ENCODE peak calls at places on chromosome 2, in six cellular contexts. One of them, this sample, is unnamed.

GRCh38 chr2:18546586-18546985 is 13.9 kb downstream of the RDH14 start:
- DNase-seq in AG10803: no peak
- DNase-seq in mucosa of descending colon: no peak
- DNase-seq in A549: no peak
- DNase-seq in uterus: no peak
- DNase-seq in AG09309: no peak
- DNase-seq in this sample: no peak

GRCh38 chr2:136136921-136137320 is 19.0 kb upstream of the CXCR4 start:
- DNase-seq in AG10803: no peak
- DNase-seq in mucosa of descending colon: no peak
- DNase-seq in A549: no peak
- DNase-seq in uterus: no peak
- DNase-seq in AG09309: no peak
- DNase-seq in this sample: no peak

GRCh38 chr2:72738096-72738495 is 87.7 kb downstream of the EXOC6B start:
- DNase-seq in AG10803: no peak
- DNase-seq in mucosa of descending colon: no peak
- DNase-seq in A549: no peak
- DNase-seq in uterus: no peak
- DNase-seq in AG09309: no peak
- DNase-seq in this sample: no peak

GRCh38 chr2:131475831-131476230 is at the start of gene TUBA3D:
- DNase-seq in AG10803: no peak
- DNase-seq in mucosa of descending colon: no peak
- DNase-seq in A549: no peak
- DNase-seq in uterus: no peak
- DNase-seq in AG09309: no peak
- DNase-seq in this sample: no peak

GRCh38 chr2:23616630-23617029 is 231.7 kb downstream of the KLHL29 start:
- DNase-seq in AG10803: no peak
- DNase-seq in mucosa of descending colon: no peak
- DNase-seq in A549: no peak
- DNase-seq in uterus: no peak
- DNase-seq in AG09309: no peak
- DNase-seq in this sample: no peak

GRCh38 chr2:33366473-33366872 is 110.0 kb upstream of the RASGRP3 start:
- DNase-seq in AG10803: peak; percentile 83
- DNase-seq in mucosa of descending colon: no peak
- DNase-seq in A549: no peak
- DNase-seq in uterus: no peak
- DNase-seq in AG09309: peak; percentile 83
- DNase-seq in this sample: no peak

GRCh38 chr2:144598906-144599305 is 79.0 kb upstream of the ZEB2 start:
- DNase-seq in AG10803: no peak
- DNase-seq in mucosa of descending colon: no peak
- DNase-seq in A549: no peak
- DNase-seq in uterus: no peak
- DNase-seq in AG09309: no peak
- DNase-seq in this sample: no peak

GRCh38 chr2:98790221-98790620 is 59.3 kb upstream of the MGAT4A start:
- DNase-seq in AG10803: no peak
- DNase-seq in mucosa of descending colon: no peak
- DNase-seq in A549: no peak
- DNase-seq in uterus: no peak
- DNase-seq in AG09309: no peak
- DNase-seq in this sample: no peak

GRCh38 chr2:203789613-203790012 is 78.0 kb upstream of the CTLA4 start:
- DNase-seq in AG10803: no peak
- DNase-seq in mucosa of descending colon: no peak
- DNase-seq in A549: no peak
- DNase-seq in uterus: no peak
- DNase-seq in AG09309: no peak
- DNase-seq in this sample: no peak

GRCh38 chr2:11559066-11559785 is 25.4 kb downstream of the GREB1 start:
- DNase-seq in AG10803: no peak
- DNase-seq in mucosa of descending colon: no peak
- DNase-seq in A549: no peak
- DNase-seq in uterus: peak; percentile 7
- DNase-seq in AG09309: no peak
- DNase-seq in this sample: no peak

GRCh38 chr2:235579128-235579527 is 85.3 kb downstream of the AGAP1 start:
- DNase-seq in AG10803: no peak
- DNase-seq in mucosa of descending colon: no peak
- DNase-seq in A549: no peak
- DNase-seq in uterus: no peak
- DNase-seq in AG09309: no peak
- DNase-seq in this sample: no peak

GRCh38 chr2:7795358-7796199 is 878.4 kb downstream of the RNF144A start:
- DNase-seq in AG10803: peak; percentile 45
- DNase-seq in mucosa of descending colon: no peak
- DNase-seq in A549: no peak
- DNase-seq in uterus: no peak
- DNase-seq in AG09309: no peak
- DNase-seq in this sample: no peak

GRCh38 chr2:212364106-212364505 is 174.5 kb downstream of the ERBB4 start:
- DNase-seq in AG10803: peak; percentile 70
- DNase-seq in mucosa of descending colon: no peak
- DNase-seq in A549: no peak
- DNase-seq in uterus: no peak
- DNase-seq in AG09309: peak; percentile 18
- DNase-seq in this sample: no peak

GRCh38 chr2:236261452-236261851 is 2.8 kb downstream of the ASB18 start:
- DNase-seq in AG10803: no peak
- DNase-seq in mucosa of descending colon: no peak
- DNase-seq in A549: no peak
- DNase-seq in uterus: no peak
- DNase-seq in AG09309: no peak
- DNase-seq in this sample: no peak

GRCh38 chr2:100676346-100676745 is 113.6 kb downstream of the PDCL3 start:
- DNase-seq in AG10803: no peak
- DNase-seq in mucosa of descending colon: no peak
- DNase-seq in A549: no peak
- DNase-seq in uterus: no peak
- DNase-seq in AG09309: no peak
- DNase-seq in this sample: no peak

GRCh38 chr2:188675391-188676011 is 298.7 kb upstream of the COL3A1 start:
- DNase-seq in AG10803: peak; percentile 46
- DNase-seq in mucosa of descending colon: no peak
- DNase-seq in A549: no peak
- DNase-seq in uterus: no peak
- DNase-seq in AG09309: no peak
- DNase-seq in this sample: no peak

GRCh38 chr2:176501652-176502051 is 232.4 kb downstream of the MTX2 start:
- DNase-seq in AG10803: no peak
- DNase-seq in mucosa of descending colon: no peak
- DNase-seq in A549: no peak
- DNase-seq in uterus: no peak
- DNase-seq in AG09309: no peak
- DNase-seq in this sample: no peak

GRCh38 chr2:218260742-218261423 is at the start of gene GPBAR1:
- DNase-seq in AG10803: no peak
- DNase-seq in mucosa of descending colon: peak; percentile 60
- DNase-seq in A549: no peak
- DNase-seq in uterus: no peak
- DNase-seq in AG09309: no peak
- DNase-seq in this sample: no peak

GRCh38 chr2:121239969-121240368 is 45.0 kb downstream of the TFCP2L1 start:
- DNase-seq in AG10803: no peak
- DNase-seq in mucosa of descending colon: no peak
- DNase-seq in A549: no peak
- DNase-seq in uterus: no peak
- DNase-seq in AG09309: no peak
- DNase-seq in this sample: no peak

GRCh38 chr2:8611246-8611645 is 70.6 kb upstream of the ID2 start:
- DNase-seq in AG10803: no peak
- DNase-seq in mucosa of descending colon: no peak
- DNase-seq in A549: no peak
- DNase-seq in uterus: no peak
- DNase-seq in AG09309: no peak
- DNase-seq in this sample: no peak

GRCh38 chr2:182077451-182078142 is 91.9 kb downstream of the PPP1R1C start:
- DNase-seq in AG10803: peak; percentile 77
- DNase-seq in mucosa of descending colon: peak; percentile 40
- DNase-seq in A549: peak; percentile 80
- DNase-seq in uterus: peak; percentile 30
- DNase-seq in AG09309: peak; percentile 83
- DNase-seq in this sample: peak; percentile 43

GRCh38 chr2:207474871-207475485 is 54.8 kb upstream of the CREB1 start:
- DNase-seq in AG10803: peak; percentile 72
- DNase-seq in mucosa of descending colon: no peak
- DNase-seq in A549: peak; percentile 60
- DNase-seq in uterus: peak; percentile 38
- DNase-seq in AG09309: no peak
- DNase-seq in this sample: no peak

GRCh38 chr2:42249284-42249683 is 80.1 kb downstream of the EML4 start:
- DNase-seq in AG10803: no peak
- DNase-seq in mucosa of descending colon: no peak
- DNase-seq in A549: no peak
- DNase-seq in uterus: no peak
- DNase-seq in AG09309: no peak
- DNase-seq in this sample: no peak

DNA sequence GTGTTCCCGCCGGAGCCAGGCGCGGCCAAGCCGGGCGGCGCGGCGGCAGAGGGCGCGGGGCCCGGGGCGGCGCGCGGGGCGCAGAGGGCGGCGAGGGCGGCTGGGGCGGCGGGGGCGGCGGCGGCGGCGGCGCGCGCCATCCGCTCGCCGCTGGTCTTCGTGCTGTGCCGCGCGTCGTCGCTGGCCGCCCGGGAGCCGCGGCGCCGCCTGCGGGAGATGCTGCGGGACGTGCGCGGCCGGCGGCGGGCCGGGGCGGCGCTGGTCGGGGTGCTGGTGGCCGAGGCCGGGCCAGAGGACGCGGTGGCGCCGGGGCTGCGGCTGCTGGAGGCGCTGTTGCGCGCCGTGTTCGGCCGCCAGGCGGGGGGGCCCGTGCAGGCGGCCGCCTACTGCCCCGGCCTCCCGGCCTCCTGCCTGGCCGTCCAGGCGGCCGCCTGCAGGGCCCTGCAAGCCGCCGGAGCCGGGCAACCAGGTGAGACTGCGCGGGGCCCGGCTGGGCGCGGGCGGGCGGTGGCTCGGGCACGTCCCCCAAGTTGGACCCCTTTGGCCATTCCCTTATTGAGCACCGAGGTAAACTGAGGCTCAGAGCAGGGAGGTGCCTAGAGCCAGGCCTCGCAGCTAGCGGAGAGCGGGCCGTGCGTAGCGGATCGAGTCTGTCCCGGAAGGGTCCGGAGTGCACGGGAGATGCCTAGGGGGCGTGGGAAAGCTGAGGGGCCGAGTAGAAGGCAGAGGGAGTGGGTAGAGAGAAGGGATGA is 584 bp downstream of the C2orf72 start:
- DNase-seq in AG10803: no peak
- DNase-seq in mucosa of descending colon: peak; percentile 74
- DNase-seq in A549: peak; percentile 48
- DNase-seq in uterus: no peak
- DNase-seq in AG09309: no peak
- DNase-seq in this sample: no peak
- H3K4me3 ChIP-seq in AG10803: no peak overlapping the region
- H3K4me3 ChIP-seq in mucosa of descending colon: peak overlapping the region; percentile 26
- H3K4me3 ChIP-seq in A549: peak overlapping the region; percentile 57
- H3K4me3 ChIP-seq in uterus: no peak overlapping the region
- H3K4me3 ChIP-seq in AG09309: no peak overlapping the region
- H3K4me3 ChIP-seq in this sample: peak overlapping the region; percentile 30

GRCh38 chr2:39570130-39570555 is 95.6 kb upstream of the TMEM178A start:
- DNase-seq in AG10803: no peak
- DNase-seq in mucosa of descending colon: no peak
- DNase-seq in A549: no peak
- DNase-seq in uterus: no peak
- DNase-seq in AG09309: no peak
- DNase-seq in this sample: no peak

GRCh38 chr2:39567507-39567906 is 98.2 kb upstream of the TMEM178A start:
- DNase-seq in AG10803: peak; percentile 64
- DNase-seq in mucosa of descending colon: no peak
- DNase-seq in A549: no peak
- DNase-seq in uterus: no peak
- DNase-seq in AG09309: no peak
- DNase-seq in this sample: no peak

GRCh38 chr2:39570614-39571013 is 95.1 kb upstream of the TMEM178A start:
- DNase-seq in AG10803: no peak
- DNase-seq in mucosa of descending colon: no peak
- DNase-seq in A549: no peak
- DNase-seq in uterus: no peak
- DNase-seq in AG09309: no peak
- DNase-seq in this sample: no peak

GRCh38 chr2:39568116-39568515 is 97.6 kb upstream of the TMEM178A start:
- DNase-seq in AG10803: no peak
- DNase-seq in mucosa of descending colon: no peak
- DNase-seq in A549: no peak
- DNase-seq in uterus: no peak
- DNase-seq in AG09309: no peak
- DNase-seq in this sample: no peak

DNA sequence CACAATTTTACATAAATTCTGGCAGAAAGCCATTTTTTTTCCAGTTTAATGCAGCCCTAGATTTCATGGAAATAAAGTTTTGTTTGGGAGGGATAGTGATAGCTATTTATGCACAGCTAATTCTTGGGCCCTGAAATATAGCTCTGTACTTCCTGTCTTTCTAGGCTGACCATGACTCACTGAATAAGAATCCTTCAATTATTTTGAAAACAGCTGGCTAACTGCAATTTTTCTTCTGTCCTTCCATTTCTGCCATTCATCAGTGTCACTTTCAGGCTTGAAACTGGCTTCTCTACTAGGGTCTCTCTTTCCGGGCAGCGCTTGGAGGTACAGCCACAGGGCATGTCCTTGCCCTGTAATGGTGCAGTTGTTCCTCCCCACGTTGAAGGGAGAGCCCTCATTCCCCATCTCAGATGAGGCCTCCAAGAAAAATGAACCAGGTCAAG is 97.1 kb upstream of the TMEM178A start:
- DNase-seq in AG10803: peak; percentile 82
- DNase-seq in mucosa of descending colon: no peak
- DNase-seq in A549: no peak
- DNase-seq in uterus: no peak
- DNase-seq in AG09309: peak; percentile 43
- DNase-seq in this sample: no peak
- H3K4me3 ChIP-seq in AG10803: no peak overlapping the region
- H3K4me3 ChIP-seq in mucosa of descending colon: no peak overlapping the region
- H3K4me3 ChIP-seq in A549: no peak overlapping the region
- H3K4me3 ChIP-seq in uterus: no peak overlapping the region
- H3K4me3 ChIP-seq in AG09309: no peak overlapping the region
- H3K4me3 ChIP-seq in this sample: no peak overlapping the region

DNA sequence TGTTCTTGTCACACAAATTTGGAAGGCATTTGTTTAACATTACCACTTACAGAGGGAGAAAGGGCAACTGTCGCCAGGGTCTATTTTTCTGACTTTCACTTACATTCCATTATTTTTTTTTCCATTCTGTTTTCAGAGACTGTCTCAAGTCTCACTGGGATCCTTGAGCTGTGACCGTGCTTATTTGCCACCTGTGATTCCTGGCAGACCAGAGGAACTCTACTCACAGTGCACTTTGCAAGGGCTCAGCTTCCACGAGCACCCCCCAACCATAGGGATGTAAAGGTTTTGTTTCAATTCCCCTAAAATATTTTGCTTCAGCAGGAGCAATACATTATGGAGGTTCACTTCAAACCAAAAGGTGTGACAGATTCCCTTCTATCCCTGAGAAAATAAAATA is 682.4 kb upstream of the GYPC start:
- DNase-seq in AG10803: no peak
- DNase-seq in mucosa of descending colon: no peak
- DNase-seq in A549: no peak
- DNase-seq in uterus: no peak
- DNase-seq in AG09309: no peak
- DNase-seq in this sample: no peak
- H3K4me3 ChIP-seq in AG10803: no peak overlapping the region
- H3K4me3 ChIP-seq in mucosa of descending colon: no peak overlapping the region
- H3K4me3 ChIP-seq in A549: no peak overlapping the region
- H3K4me3 ChIP-seq in uterus: no peak overlapping the region
- H3K4me3 ChIP-seq in AG09309: no peak overlapping the region
- H3K4me3 ChIP-seq in this sample: no peak overlapping the region

GRCh38 chr2:161414385-161415040 is 1.6 kb upstream of the TBR1 start:
- DNase-seq in AG10803: peak; percentile 12
- DNase-seq in mucosa of descending colon: peak; percentile 55
- DNase-seq in A549: peak; percentile 47
- DNase-seq in uterus: no peak
- DNase-seq in AG09309: no peak
- DNase-seq in this sample: no peak
- H3K4me3 ChIP-seq in AG10803: peak overlapping the region; percentile 56
- H3K4me3 ChIP-seq in mucosa of descending colon: no peak overlapping the region
- H3K4me3 ChIP-seq in A549: peak overlapping the region; percentile 50
- H3K4me3 ChIP-seq in uterus: peak overlapping the region; percentile 38
- H3K4me3 ChIP-seq in AG09309: peak overlapping the region; percentile 55
- H3K4me3 ChIP-seq in this sample: peak overlapping the region; percentile 42